ENCODE peak calls at places on chromosome 3, in four cellular contexts. O is H1, E is mesothelial cell of epicardium, T is HL-60. L is an unnamed sample.

GRCh38 chr3:72145506-72146380 is 360.8 kb upstream of the PROK2 start:
- DNase-seq in O (no peak), E (no peak), T (no peak), L (no peak)

GRCh38 chr3:67635257-67635656 is 19.2 kb downstream of the SUCLG2 start:
- DNase-seq in O (no peak), E (no peak), T (no peak), L (no peak)

GRCh38 chr3:191352014-191352413 is 21.7 kb upstream of the UTS2B start:
- DNase-seq in O (no peak), E (no peak), T (no peak), L (no peak)

GRCh38 chr3:3798641-3799113 is 554 bp upstream of the LRRN1 start:
- DNase-seq in O (peak; percentile 10), E (peak; percentile 21), T (no peak), L (no peak)

GRCh38 chr3:127207727-127208482 is 15.0 kb downstream of the PRR23E start:
- DNase-seq in O (no peak), E (no peak), T (no peak), L (no peak)

GRCh38 chr3:143306419-143306818 is 186.8 kb downstream of the CHST2 start:
- DNase-seq in O (no peak), E (no peak), T (no peak), L (no peak)

GRCh38 chr3:111318289-111318688 is 223.7 kb upstream of the CD96 start:
- DNase-seq in O (no peak), E (no peak), T (no peak), L (no peak)

GRCh38 chr3:41418961-41419691 is 219.8 kb downstream of the CTNNB1 start:
- DNase-seq in O (no peak), E (no peak), T (no peak), L (no peak)

GRCh38 chr3:88003115-88003755 is 55.6 kb downstream of the CGGBP1 start:
- DNase-seq in O (no peak), E (no peak), T (peak; percentile 13), L (no peak)

GRCh38 chr3:188383763-188384162 is 229.8 kb downstream of the LPP start:
- DNase-seq in O (no peak), E (no peak), T (no peak), L (no peak)

GRCh38 chr3:184135149-184135910 is at the start of gene EIF2B5:
- DNase-seq in O (peak; percentile 66), E (peak; percentile 66), T (peak; percentile 91), L (peak; percentile 76)

GRCh38 chr3:77303943-77304778 is 264.3 kb downstream of the ROBO2 start:
- DNase-seq in O (no peak), E (no peak), T (no peak), L (no peak)

DNA sequence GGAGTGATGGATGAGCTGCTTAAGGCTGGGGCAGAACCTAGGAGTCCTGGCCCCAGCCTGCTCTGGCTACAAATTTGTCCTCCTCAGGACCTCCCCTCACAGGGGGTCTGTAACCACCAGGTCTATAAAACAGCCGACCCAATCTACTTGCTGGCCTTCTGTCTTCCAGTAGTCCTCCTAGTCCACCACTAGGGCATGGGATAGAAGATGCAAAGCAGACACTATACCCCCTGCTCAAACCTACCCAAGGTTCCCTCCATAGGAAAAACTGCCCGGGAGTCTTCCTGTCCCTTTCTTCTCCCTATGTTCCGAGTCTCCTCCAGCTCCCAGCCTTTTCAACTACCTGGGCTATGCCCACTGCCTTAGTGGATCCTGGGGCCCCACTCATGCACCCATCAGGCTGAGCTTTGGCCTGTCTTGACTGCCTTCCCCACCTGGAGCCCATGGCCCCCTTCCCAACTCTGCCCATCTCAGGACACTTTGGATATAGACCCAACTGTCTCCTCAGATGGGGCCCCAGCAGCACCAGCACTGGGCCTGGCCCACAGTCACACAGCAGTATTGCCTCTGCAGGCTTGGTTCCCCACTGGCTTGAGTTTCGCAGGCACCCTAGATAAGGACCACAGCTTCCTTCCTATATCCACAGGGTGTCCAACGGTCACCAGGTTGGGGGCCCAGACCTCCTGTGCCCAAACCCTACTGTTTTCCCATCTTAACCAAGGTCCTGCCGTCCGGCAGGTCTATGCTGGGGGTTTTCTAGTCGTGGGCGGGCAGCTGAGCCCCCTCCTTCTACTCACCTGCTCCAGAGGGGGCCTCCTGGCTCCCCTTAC is 1.1 kb downstream of the HYAL3 start:
- DNase-seq in O (no peak), E (no peak), T (no peak), L (no peak)
- TF ChIP-seq CTCF in O (no peak), E (no peak), T (no peak), L (no peak)

GRCh38 chr3:134300520-134300919 is 49.9 kb upstream of the RYK start:
- DNase-seq in O (no peak), E (no peak), T (no peak), L (no peak)
- TF ChIP-seq CTCF in O (peak; percentile 47), E (no peak), T (no peak), L (no peak)

GRCh38 chr3:30776186-30776815 is 118.2 kb downstream of the GADL1 start:
- DNase-seq in O (no peak), E (no peak), T (no peak), L (no peak)

GRCh38 chr3:30778923-30779322 is 115.5 kb downstream of the GADL1 start:
- DNase-seq in O (no peak), E (no peak), T (no peak), L (no peak)

GRCh38 chr3:30777426-30777825 is 117.0 kb downstream of the GADL1 start:
- DNase-seq in O (no peak), E (no peak), T (no peak), L (no peak)

GRCh38 chr3:30775070-30775469 is 119.4 kb downstream of the GADL1 start:
- DNase-seq in O (no peak), E (no peak), T (no peak), L (no peak)

GRCh38 chr3:30779686-30780287 is 114.7 kb downstream of the GADL1 start:
- DNase-seq in O (no peak), E (no peak), T (no peak), L (no peak)
- TF ChIP-seq CTCF in O (peak; percentile 71), E (no peak), T (peak; percentile 19), L (peak; percentile 68)

GRCh38 chr3:73623996-73624362 is 762 bp downstream of the PDZRN3 start:
- DNase-seq in O (peak; percentile 57), E (peak; percentile 23), T (no peak), L (peak; percentile 28)
- TF ChIP-seq CTCF in O (peak; percentile 16), E (no peak), T (no peak), L (peak; percentile 3)

GRCh38 chr3:125107384-125107783 is 51.6 kb upstream of the HEG1 start:
- DNase-seq in O (no peak), E (no peak), T (no peak), L (no peak)
- TF ChIP-seq CTCF in O (no peak), E (no peak), T (no peak), L (no peak)

GRCh38 chr3:13416002-13416793 is 3.9 kb downstream of the NUP210 start:
- DNase-seq in O (no peak), E (no peak), T (peak; percentile 54), L (no peak)
- TF ChIP-seq CTCF in O (peak; percentile 81), E (no peak), T (peak; percentile 30), L (no peak)

GRCh38 chr3:195889843-195890407 is 18.4 kb downstream of the TNK2 start:
- DNase-seq in O (no peak), E (no peak), T (no peak), L (no peak)
- TF ChIP-seq CTCF in O (peak; percentile 18), E (no peak), T (no peak), L (no peak)

DNA sequence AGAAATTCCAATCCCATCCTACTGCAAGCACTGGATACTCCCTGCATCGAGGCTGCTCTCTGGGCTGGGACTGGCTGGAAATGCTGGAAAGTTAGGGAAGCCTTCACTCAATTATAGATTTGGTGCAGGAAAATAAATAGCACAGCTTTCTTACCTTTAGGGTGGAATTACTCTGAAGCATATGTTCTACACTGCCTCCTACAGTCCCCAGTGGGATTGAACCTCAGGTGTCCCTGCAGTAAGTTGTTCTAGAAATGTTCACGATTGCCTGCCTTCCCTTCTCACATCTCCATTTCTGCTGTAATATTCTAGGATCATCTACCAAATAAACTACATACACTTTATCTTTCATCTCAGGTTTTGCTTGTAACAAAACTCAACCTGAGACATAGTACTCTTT is 536.7 kb upstream of the LMCD1 start:
- DNase-seq in O (no peak), E (no peak), T (no peak), L (no peak)
- TF ChIP-seq CTCF in O (peak; percentile 53), E (no peak), T (no peak), L (no peak)

L was measured in D721Med.